ENCODE peak calls at places on chromosomes 5 and 9, in nine cellular contexts. Y, B, M, L, U, D, C, N and X are unnamed samples.
A peak's percentile ranks its signal among the peaks of the same experiment; 100 is the strongest.

GRCh38 chr5:120503311-120503710 is 39.2 kb downstream of the PRR16 start:
- DNase-seq in N (no peak), C (no peak), M (no peak), L (no peak), D (no peak), Y (no peak), U (no peak), B (no peak), X (no peak)

GRCh38 chr5:169701910-169702451 is 64.9 kb downstream of the DOCK2 start:
- DNase-seq in B (no peak), N (no peak), C (no peak), D (no peak), L (peak; percentile 69), U (no peak), Y (no peak), M (no peak), X (no peak)

GRCh38 chr5:109865636-109866035 is 175.9 kb downstream of the MAN2A1 start:
- DNase-seq in N (no peak), B (no peak), D (no peak), M (peak; percentile 41), L (peak; percentile 89), C (no peak), U (no peak), Y (peak; percentile 52), X (no peak)

GRCh38 chr5:140261403-140262171 is 41.3 kb downstream of the PFDN1 start:
- DNase-seq in C (peak; percentile 69), D (peak; percentile 73), B (peak; percentile 81), M (peak; percentile 91), U (peak; percentile 26), L (peak; percentile 85), Y (peak; percentile 52), N (peak; percentile 88), X (peak; percentile 73)

GRCh38 chr5:168654225-168654624 is 75.1 kb upstream of the PANK3 start:
- DNase-seq in Y (peak; percentile 42), D (no peak), B (peak; percentile 61), M (no peak), L (peak; percentile 77), U (no peak), C (peak; percentile 31), N (no peak), X (no peak)

GRCh38 chr5:174533127-174533453 is 191.3 kb upstream of the MSX2 start:
- DNase-seq in M (no peak), B (no peak), C (no peak), U (no peak), N (no peak), L (no peak), D (no peak), Y (no peak), X (no peak)

GRCh38 chr5:131198625-131199024 is 27.9 kb downstream of the LYRM7 start:
- DNase-seq in L (peak; percentile 9), U (no peak), Y (no peak), B (no peak), M (no peak), N (no peak), D (no peak), C (no peak), X (no peak)

GRCh38 chr5:1110260-1110929 is 1.5 kb downstream of the SLC12A7 start:
- DNase-seq in L (no peak), D (no peak), U (no peak), M (peak; percentile 74), Y (no peak), C (no peak), N (peak; percentile 68), B (no peak), X (no peak)

GRCh38 chr9:129393064-129393463 is 215.0 kb upstream of the IER5L start:
- DNase-seq in N (no peak), M (no peak), Y (no peak), B (peak; percentile 1), D (no peak), U (no peak), L (no peak), C (no peak), X (no peak)

GRCh38 chr5:10427201-10427600 is 14.5 kb upstream of the ROPN1L start:
- DNase-seq in D (no peak), N (no peak), Y (no peak), U (no peak), L (no peak), C (no peak), B (no peak), M (no peak), X (no peak)

GRCh38 chr5:31948006-31948405 is 226.1 kb downstream of the GOLPH3 start:
- DNase-seq in U (no peak), M (no peak), Y (no peak), N (no peak), L (no peak), D (no peak), B (no peak), C (no peak), X (no peak)

GRCh38 chr5:179930788-179931473 is 23.2 kb upstream of the TBC1D9B start:
- DNase-seq in M (no peak), B (no peak), C (no peak), L (no peak), N (no peak), U (no peak), D (no peak), Y (no peak), X (no peak)

GRCh38 chr5:179241175-179241574 is 104.1 kb downstream of the ADAMTS2 start:
- DNase-seq in U (no peak), Y (no peak), D (peak; percentile 46), B (peak; percentile 62), N (no peak), L (no peak), M (peak; percentile 5), C (no peak), X (no peak)

GRCh38 chr5:115875447-115875846 is 33.7 kb downstream of the AP3S1 start:
- DNase-seq in L (no peak), N (no peak), D (no peak), U (no peak), C (no peak), Y (no peak), M (no peak), B (no peak), X (no peak)

GRCh38 chr9:122053546-122053945 is 39.6 kb downstream of the TTLL11 start:
- DNase-seq in U (no peak), L (no peak), M (no peak), C (no peak), N (no peak), B (no peak), Y (no peak), D (no peak), X (no peak)

GRCh38 chr9:3459076-3459475 is 66.7 kb downstream of the RFX3 start:
- DNase-seq in Y (no peak), C (no peak), L (peak; percentile 27), B (no peak), U (no peak), M (no peak), D (no peak), N (no peak), X (no peak)

GRCh38 chr5:20098695-20099094 is 110.7 kb upstream of the CDH18 start:
- DNase-seq in M (no peak), U (no peak), Y (no peak), N (no peak), C (no peak), L (no peak), D (no peak), B (no peak), X (no peak)

GRCh38 chr9:107397076-107398049 is 92.2 kb downstream of the KLF4 start:
- DNase-seq in L (peak; percentile 66), B (no peak), N (peak; percentile 28), D (no peak), U (no peak), C (no peak), M (no peak), Y (no peak), X (no peak)

GRCh38 chr5:167845952-167846351 is 445.5 kb upstream of the WWC1 start:
- DNase-seq in D (no peak), Y (no peak), B (no peak), M (no peak), C (no peak), U (no peak), N (no peak), L (no peak), X (no peak)

GRCh38 chr9:126791406-126792230 is 13.2 kb upstream of the ZBTB43 start:
- DNase-seq in U (no peak), Y (peak; percentile 25), D (peak; percentile 30), L (peak; percentile 67), N (no peak), C (no peak), B (no peak), M (no peak), X (no peak)

GRCh38 chr5:159849437-159850191 is 66.7 kb upstream of the ADRA1B start:
- DNase-seq in D (no peak), B (no peak), M (no peak), N (no peak), C (no peak), U (no peak), Y (peak; percentile 68), L (peak; percentile 66), X (no peak)

GRCh38 chr9:115593587-115594091 is 475.7 kb upstream of the TNC start:
- DNase-seq in M (peak; percentile 7), N (no peak), L (peak; percentile 68), Y (no peak), U (peak; percentile 3), B (no peak), C (no peak), D (no peak), X (no peak)
- TF ChIP-seq CTCF in M (peak; percentile 68), N (peak; percentile 70), L (peak; percentile 81), Y (peak; percentile 65), U (peak; percentile 45), B (peak; percentile 81), C (peak; percentile 81), D (peak; percentile 74), X (peak; percentile 70)

GRCh38 chr5:135027699-135028615 is 6.1 kb downstream of the PITX1 start:
- DNase-seq in C (no peak), B (no peak), D (no peak), U (no peak), M (no peak), N (no peak), L (no peak), Y (no peak), X (no peak)
- H3K27me3 ChIP-seq in C (peaks cover 93% of the 10 kb centered on the region), B (no peaks in the 10 kb centered on the region), D (peaks cover 73% of the 10 kb centered on the region), U (peaks cover 12% of the 10 kb centered on the region), M (no peaks in the 10 kb centered on the region), N (peaks cover 6% of the 10 kb centered on the region), L (peaks cover 100% of the 10 kb centered on the region), Y (no peaks in the 10 kb centered on the region), X (peaks cover 20% of the 10 kb centered on the region)

GRCh38 chr9:38443181-38443580 is 18.9 kb upstream of the IGFBPL1 start:
- DNase-seq in L (peak; percentile 40), Y (no peak), B (no peak), N (peak; percentile 47), C (no peak), M (peak; percentile 32), U (no peak), D (no peak), X (peak; percentile 60)
- TF ChIP-seq CTCF in L (no peak), Y (no peak), B (no peak), N (no peak), C (no peak), M (no peak), U (no peak), D (no peak), X (no peak)

DNA sequence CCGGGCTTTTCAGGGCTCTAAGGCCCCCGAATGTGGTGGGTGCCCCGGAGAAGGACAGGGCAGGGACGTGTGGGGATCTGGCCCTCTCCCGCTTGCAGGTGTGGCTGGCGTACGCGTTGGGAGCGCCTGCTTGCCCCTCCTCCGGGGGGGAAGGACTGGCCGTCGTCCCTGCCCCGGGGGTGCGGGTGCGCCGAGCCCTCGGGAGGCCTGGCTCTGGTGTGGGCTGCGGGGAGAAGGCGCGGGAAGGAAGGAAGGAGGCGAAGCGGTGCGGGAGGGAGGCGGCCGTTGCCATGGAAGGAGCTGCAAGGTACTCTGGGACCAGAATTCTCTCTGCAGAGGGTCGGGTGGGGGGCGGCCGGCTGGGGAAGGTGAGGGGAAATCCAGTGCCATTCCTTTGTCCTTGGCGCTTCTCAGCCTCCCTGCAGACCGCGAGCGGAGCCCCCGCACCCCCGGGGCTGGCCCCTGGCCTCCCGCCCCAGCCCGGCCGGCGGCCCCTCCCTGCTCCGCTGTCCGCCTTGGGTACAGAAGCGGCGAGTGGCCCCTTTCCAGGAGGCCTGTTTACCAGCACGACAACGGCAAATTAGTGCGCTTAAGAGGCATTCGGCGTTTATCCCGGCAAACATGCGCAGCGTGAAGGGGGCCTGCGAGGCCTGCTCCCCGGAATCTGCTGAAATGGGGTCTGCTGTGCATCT is 67.1 kb upstream of the UNC5A start:
- DNase-seq in U (no peak), B (no peak), D (peak; percentile 57), L (no peak), Y (no peak), C (no peak), M (peak; percentile 36), N (no peak), X (no peak)
- H3K27me3 ChIP-seq in U (peaks cover 48% of the 10 kb centered on the region), B (no peaks in the 10 kb centered on the region), D (peaks cover 92% of the 10 kb centered on the region), L (peaks cover 36% of the 10 kb centered on the region), Y (peaks cover 40% of the 10 kb centered on the region), C (peaks cover 99% of the 10 kb centered on the region), M (no peaks in the 10 kb centered on the region), N (peaks cover 28% of the 10 kb centered on the region), X (peaks cover 10% of the 10 kb centered on the region)